ENCODE peak calls at places on chromosomes 13 and 19, in six cellular contexts. R is NB4, C is GM12878, K is A549, E is HepG2, Q is K562. W is an unnamed sample.

GRCh38 chr19:19342086-19343015 is 21.7 kb downstream of the MAU2 start:
- DNase-seq in R (peak; percentile 75), C (no peak), K (peak; percentile 76), E (peak; percentile 44), Q (peak; percentile 87), W (peak; percentile 43)

GRCh38 chr13:109787135-109787954 is 962 bp upstream of the IRS2 start:
- DNase-seq in R (peak; percentile 83), C (no peak), K (no peak), E (no peak), Q (peak; percentile 56), W (peak; percentile 25)

GRCh38 chr13:73261739-73262216 is 203.0 kb downstream of the KLF5 start:
- DNase-seq in R (no peak), C (no peak), K (no peak), E (no peak), Q (no peak), W (no peak)

GRCh38 chr13:20702530-20702929 is 969 bp upstream of the IL17D start:
- DNase-seq in R (peak; percentile 28), C (no peak), K (no peak), E (no peak), Q (no peak), W (peak; percentile 28)

GRCh38 chr19:4754248-4754647 is 30.6 kb upstream of the DPP9 start:
- DNase-seq in R (peak; percentile 38), C (no peak), K (no peak), E (no peak), Q (no peak), W (no peak)

GRCh38 chr13:90500569-90500968 is 846.9 kb upstream of the MIR17HG start:
- DNase-seq in R (no peak), C (no peak), K (no peak), E (no peak), Q (no peak), W (no peak)

GRCh38 chr13:97275265-97275664 is 53.1 kb downstream of the MBNL2 start:
- DNase-seq in R (no peak), C (no peak), K (no peak), E (peak; percentile 57), Q (no peak), W (peak; percentile 93)

GRCh38 chr13:65926750-65927171 is 1303.4 kb downstream of the PCDH9 start:
- DNase-seq in R (peak; percentile 24), C (no peak), K (peak; percentile 0), E (peak; percentile 2), Q (peak; percentile 3), W (no peak)

GRCh38 chr19:4374451-4375163 is 25.7 kb downstream of the SH3GL1 start:
- DNase-seq in R (peak; percentile 85), C (no peak), K (peak; percentile 52), E (peak; percentile 79), Q (peak; percentile 89), W (peak; percentile 67)

GRCh38 chr13:97212540-97213146 is 9.5 kb upstream of the MBNL2 start:
- DNase-seq in R (peak; percentile 40), C (no peak), K (peak; percentile 32), E (no peak), Q (peak; percentile 40), W (peak; percentile 56)

GRCh38 chr13:49185264-49185663 is 34.9 kb upstream of the MLNR start:
- DNase-seq in R (peak; percentile 57), C (peak; percentile 12), K (no peak), E (no peak), Q (no peak), W (peak; percentile 7)

GRCh38 chr19:5141278-5141925 is 172.5 kb downstream of the KDM4B start:
- DNase-seq in R (no peak), C (no peak), K (no peak), E (no peak), Q (no peak), W (no peak)

GRCh38 chr19:15577184-15577771 is 37.7 kb upstream of the CYP4F8 start:
- DNase-seq in R (no peak), C (no peak), K (no peak), E (no peak), Q (no peak), W (no peak)

GRCh38 chr19:1592755-1593628 is at the start of gene MBD3:
- DNase-seq in R (peak; percentile 89), C (peak; percentile 44), K (peak; percentile 80), E (peak; percentile 81), Q (peak; percentile 99), W (peak; percentile 89)

GRCh38 chr13:107043016-107043957 is 475.4 kb upstream of the ARGLU1 start:
- DNase-seq in R (no peak), C (no peak), K (no peak), E (no peak), Q (no peak), W (no peak)

GRCh38 chr19:38838208-38838985 is 6.8 kb upstream of the ECH1 start:
- DNase-seq in R (no peak), C (no peak), K (no peak), E (no peak), Q (no peak), W (no peak)

GRCh38 chr19:39923862-39924261 is 10.6 kb downstream of the FCGBP start:
- DNase-seq in R (no peak), C (no peak), K (no peak), E (no peak), Q (no peak), W (no peak)

GRCh38 chr19:12784871-12785430 is 6.3 kb upstream of the JUNB start:
- DNase-seq in R (peak; percentile 25), C (no peak), K (no peak), E (no peak), Q (no peak), W (no peak)
- TF ChIP-seq MYC in R (no peak), C (no peak), K (no peak), E (no peak), Q (no peak), W (no peak)

DNA sequence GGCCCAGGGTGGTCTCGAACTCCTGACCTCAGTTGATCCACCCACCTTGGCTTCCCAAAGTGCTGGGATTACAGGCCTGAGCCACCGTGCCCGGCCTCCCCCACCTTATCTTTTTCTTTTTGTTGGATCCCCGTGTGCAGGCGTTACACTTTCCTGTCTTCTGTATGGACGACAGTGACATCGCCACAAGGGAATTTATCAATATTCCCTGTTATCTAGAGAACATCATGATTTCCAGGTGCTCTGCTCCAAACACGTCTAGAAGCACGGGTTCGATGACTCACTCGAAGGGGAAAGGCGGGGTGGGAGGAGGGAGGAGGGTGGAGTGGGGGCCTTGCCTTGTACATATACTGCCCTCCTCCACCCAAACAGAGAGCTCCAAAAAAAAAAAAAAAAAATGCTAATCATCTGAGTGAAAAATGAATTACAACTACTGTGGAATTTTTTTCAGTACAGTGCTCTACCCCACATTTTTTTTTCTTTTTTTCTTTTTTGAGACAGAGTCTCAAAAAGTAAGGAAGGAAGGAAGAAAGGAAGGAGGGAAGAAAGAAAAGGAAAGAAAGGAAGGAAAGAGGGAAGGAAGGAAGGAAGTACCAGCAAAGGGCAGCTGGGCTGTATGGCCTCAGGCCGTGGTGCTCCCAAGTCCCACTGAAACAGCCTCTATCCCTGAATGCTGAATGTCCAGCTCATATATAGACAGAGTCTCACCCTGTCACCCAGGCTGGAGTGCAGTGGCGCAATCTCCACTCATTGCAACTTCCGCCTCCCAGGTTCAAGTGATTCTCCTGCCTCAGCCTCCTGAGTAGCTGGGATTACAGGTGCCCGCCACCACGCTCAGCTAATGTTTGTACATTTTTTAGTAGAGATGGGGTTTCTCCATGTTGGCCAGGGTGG is 36.8 kb downstream of the INSR start:
- DNase-seq in R (no peak), C (no peak), K (no peak), E (peak; percentile 68), Q (peak; percentile 28), W (peak; percentile 66)
- TF ChIP-seq MYC in R (no peak), C (no peak), K (no peak), E (no peak), Q (no peak), W (no peak)

GRCh38 chr19:41194157-41194552 is 1.1 kb downstream of the CYP2S1 start:
- DNase-seq in R (peak; percentile 35), C (no peak), K (no peak), E (no peak), Q (no peak), W (no peak)
- TF ChIP-seq MYC in R (no peak), C (no peak), K (no peak), E (no peak), Q (no peak), W (no peak)

DNA sequence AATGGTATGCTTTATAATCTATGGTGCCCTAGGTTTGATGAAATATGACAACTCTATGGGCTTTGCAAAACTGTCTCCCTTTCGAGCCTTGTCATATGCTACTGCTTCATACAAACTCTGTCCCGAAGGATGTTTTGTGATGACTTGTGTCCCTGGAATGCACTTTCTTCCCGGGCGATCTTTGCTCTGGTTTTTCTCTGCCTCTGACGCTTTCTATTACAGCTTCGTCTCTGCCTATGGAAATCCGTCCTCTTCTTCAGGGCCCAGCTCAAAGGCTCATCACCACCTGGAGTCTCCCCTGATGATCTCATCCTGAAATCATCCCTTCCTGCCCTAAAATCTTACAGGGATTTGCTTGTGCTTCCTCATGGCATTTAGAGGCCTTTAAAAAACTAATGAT is 191.6 kb upstream of the KL start:
- DNase-seq in R (no peak), C (no peak), K (peak; percentile 17), E (no peak), Q (no peak), W (no peak)
- TF ChIP-seq MYC in R (no peak), C (no peak), K (no peak), E (no peak), Q (no peak), W (no peak)

DNA sequence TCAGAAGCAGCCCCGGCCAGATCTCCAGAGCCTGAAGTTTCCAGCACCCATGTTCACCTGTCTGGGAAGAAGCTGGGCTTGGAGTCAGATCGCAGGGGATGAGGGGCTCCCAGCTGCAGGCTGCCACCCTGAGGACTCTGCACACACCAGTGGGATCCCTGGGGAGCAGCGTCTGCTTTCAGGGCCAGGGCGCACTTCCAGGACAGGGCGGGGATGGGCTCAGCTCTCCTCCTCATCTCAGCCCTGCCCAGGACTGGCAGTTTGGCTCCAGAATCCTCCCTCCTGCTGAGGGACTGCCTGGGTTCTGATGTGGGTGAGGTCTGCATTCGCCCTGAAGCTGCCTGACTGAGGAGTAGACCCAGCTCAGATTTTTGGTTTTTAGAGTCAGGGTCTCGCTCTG is 3.5 kb downstream of the SLC7A9 start:
- DNase-seq in R (no peak), C (no peak), K (no peak), E (no peak), Q (no peak), W (no peak)
- TF ChIP-seq MYC in R (no peak), C (no peak), K (no peak), E (no peak), Q (no peak), W (no peak)

GRCh38 chr13:91702411-91702810 is 304.0 kb downstream of the GPC5 start:
- DNase-seq in R (no peak), C (no peak), K (no peak), E (no peak), Q (no peak), W (no peak)

GRCh38 chr13:91699863-91700262 is 301.4 kb downstream of the GPC5 start:
- DNase-seq in R (no peak), C (no peak), K (no peak), E (no peak), Q (no peak), W (no peak)

GRCh38 chr13:91701975-91702374 is 303.6 kb downstream of the GPC5 start:
- DNase-seq in R (no peak), C (no peak), K (no peak), E (no peak), Q (no peak), W (no peak)

GRCh38 chr13:91698767-91699166 is 300.3 kb downstream of the GPC5 start:
- DNase-seq in R (no peak), C (no peak), K (no peak), E (no peak), Q (no peak), W (no peak)

DNA sequence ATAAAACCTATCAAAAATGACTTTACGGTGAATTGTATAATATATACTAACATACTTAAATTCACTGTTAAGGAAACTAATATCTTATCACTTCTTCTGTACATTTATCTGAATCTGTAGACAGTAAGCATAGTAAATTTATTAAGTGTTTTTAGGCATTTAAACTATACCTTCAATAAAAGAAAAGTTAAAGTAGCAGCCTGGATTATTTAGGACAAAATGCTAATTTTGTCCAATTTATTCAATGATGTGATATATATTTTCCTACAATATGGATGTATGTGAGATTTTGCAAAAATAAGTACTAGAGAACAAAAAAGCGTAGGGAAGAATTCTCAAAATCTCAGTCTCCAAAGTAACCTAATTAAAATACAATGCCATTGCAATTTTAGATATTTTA is 299.9 kb downstream of the GPC5 start:
- DNase-seq in R (no peak), C (no peak), K (no peak), E (no peak), Q (no peak), W (no peak)
- TF ChIP-seq MYC in R (no peak), C (no peak), K (no peak), E (no peak), Q (no peak), W (no peak)

W was measured in endothelial cell of umbilical vein.